ENCODE peak calls at places on chromosomes 5 and 9, in eight cellular contexts. T is HepG2, D is Panc1, Q is HCT116, E is GM12878, C is upper lobe of left lung, F is K562, O is GM23338. N is an unnamed sample.

GRCh38 chr9:95073042-95073607 is 244.4 kb downstream of the FANCC start:
- ATAC-seq in T (peak; percentile 47), D (peak; percentile 74), Q (peak; percentile 93), E (no peak), C (no peak), F (peak; percentile 72), O (peak; percentile 93), N (peak; percentile 57)

GRCh38 chr5:122967085-122967484 is 69.4 kb downstream of the PPIC start:
- ATAC-seq in T (no peak), D (no peak), Q (no peak), E (peak; percentile 56), C (no peak), F (no peak), O (no peak), N (no peak)

GRCh38 chr5:2752059-2752874 is 790 bp upstream of the IRX2 start:
- ATAC-seq in T (no peak), D (no peak), Q (no peak), E (no peak), C (peak; percentile 59), F (no peak), O (peak; percentile 11), N (peak; percentile 17)

GRCh38 chr9:129471201-129472019 is 149.5 kb downstream of the C9orf50 start:
- ATAC-seq in T (no peak), D (no peak), Q (peak; percentile 20), E (no peak), C (no peak), F (no peak), O (no peak), N (no peak)

GRCh38 chr5:86244153-86244552 is 373.6 kb upstream of the COX7C start:
- ATAC-seq in T (no peak), D (no peak), Q (no peak), E (no peak), C (no peak), F (no peak), O (no peak), N (no peak)

GRCh38 chr5:134590992-134591659 is 41.5 kb downstream of the SAR1B start:
- ATAC-seq in T (peak; percentile 47), D (no peak), Q (peak; percentile 78), E (peak; percentile 5), C (no peak), F (no peak), O (no peak), N (no peak)

GRCh38 chr9:131394464-131395026 is 659 bp downstream of the PRRC2B start:
- ATAC-seq in T (peak; percentile 33), D (peak; percentile 44), Q (peak; percentile 31), E (peak; percentile 47), C (peak; percentile 69), F (peak; percentile 70), O (peak; percentile 6), N (peak; percentile 54)

GRCh38 chr5:94440015-94440414 is 178.4 kb downstream of the KIAA0825 start:
- ATAC-seq in T (no peak), D (no peak), Q (no peak), E (no peak), C (no peak), F (no peak), O (no peak), N (no peak)

GRCh38 chr9:16197578-16198370 is 644.9 kb downstream of the CCDC171 start:
- ATAC-seq in T (no peak), D (no peak), Q (no peak), E (no peak), C (no peak), F (no peak), O (no peak), N (no peak)

GRCh38 chr9:97962575-97962974 is 20.6 kb upstream of the ANP32B start:
- ATAC-seq in T (no peak), D (no peak), Q (no peak), E (no peak), C (no peak), F (no peak), O (no peak), N (no peak)

GRCh38 chr5:93721511-93721910 is 19.9 kb downstream of the POU5F2 start:
- ATAC-seq in T (no peak), D (no peak), Q (no peak), E (no peak), C (no peak), F (no peak), O (no peak), N (no peak)

GRCh38 chr5:9265391-9266287 is 280.2 kb downstream of the SEMA5A start:
- ATAC-seq in T (peak; percentile 35), D (no peak), Q (no peak), E (no peak), C (peak; percentile 94), F (no peak), O (peak; percentile 98), N (peak; percentile 50)

GRCh38 chr5:43649256-43649655 is 46.3 kb downstream of the NNT start:
- ATAC-seq in T (no peak), D (no peak), Q (no peak), E (no peak), C (peak; percentile 52), F (no peak), O (no peak), N (no peak)

GRCh38 chr5:122311888-122312669 is at the start of gene SNCAIP:
- ATAC-seq in T (peak; percentile 96), D (peak; percentile 91), Q (peak; percentile 86), E (peak; percentile 56), C (peak; percentile 83), F (peak; percentile 81), O (peak; percentile 83), N (peak; percentile 83)

GRCh38 chr5:72125271-72125670 is 18.0 kb downstream of the MAP1B start:
- ATAC-seq in T (no peak), D (no peak), Q (no peak), E (no peak), C (no peak), F (no peak), O (no peak), N (no peak)

GRCh38 chr5:138563340-138564118 is 11.7 kb downstream of the HSPA9 start:
- ATAC-seq in T (no peak), D (no peak), Q (no peak), E (no peak), C (no peak), F (peak; percentile 12), O (no peak), N (no peak)

GRCh38 chr5:138568061-138568824 is 7.0 kb downstream of the HSPA9 start:
- ATAC-seq in T (peak; percentile 13), D (peak; percentile 32), Q (no peak), E (peak; percentile 16), C (no peak), F (no peak), O (no peak), N (no peak)

GRCh38 chr5:138564242-138564641 is 11.0 kb downstream of the HSPA9 start:
- ATAC-seq in T (no peak), D (no peak), Q (no peak), E (no peak), C (no peak), F (peak; percentile 2), O (no peak), N (no peak)

GRCh38 chr5:138566792-138567191 is 8.4 kb downstream of the HSPA9 start:
- ATAC-seq in T (peak; percentile 18), D (no peak), Q (no peak), E (no peak), C (no peak), F (no peak), O (no peak), N (no peak)

GRCh38 chr5:138565100-138565821 is 9.9 kb downstream of the HSPA9 start:
- ATAC-seq in T (no peak), D (no peak), Q (no peak), E (peak; percentile 56), C (no peak), F (no peak), O (no peak), N (no peak)
- H3K27ac ChIP-seq in T (no peak overlapping the region), D (no peak overlapping the region), Q (no peak overlapping the region), E (no peak overlapping the region), C (no peak overlapping the region), F (no peak overlapping the region), O (no peak overlapping the region), N (no peak overlapping the region)

GRCh38 chr9:93464876-93465275 is 11.5 kb upstream of the FAM120AOS start:
- ATAC-seq in T (no peak), D (no peak), Q (no peak), E (no peak), C (no peak), F (peak; percentile 61), O (peak; percentile 59), N (no peak)

GRCh38 chr9:93464395-93464794 is 11.0 kb upstream of the FAM120AOS start:
- ATAC-seq in T (no peak), D (no peak), Q (no peak), E (peak; percentile 69), C (peak; percentile 23), F (peak; percentile 17), O (no peak), N (no peak)

GRCh38 chr9:93466416-93467061 is 13.2 kb upstream of the FAM120AOS start:
- ATAC-seq in T (peak; percentile 64), D (peak; percentile 48), Q (no peak), E (peak; percentile 9), C (no peak), F (peak; percentile 21), O (peak; percentile 42), N (no peak)

GRCh38 chr9:93467062-93467416 is 13.7 kb upstream of the FAM120AOS start:
- ATAC-seq in T (peak; percentile 22), D (no peak), Q (no peak), E (peak; percentile 24), C (no peak), F (peak; percentile 20), O (no peak), N (no peak)

GRCh38 chr9:93465853-93466252 is 12.5 kb upstream of the FAM120AOS start:
- ATAC-seq in T (peak; percentile 22), D (peak; percentile 69), Q (no peak), E (no peak), C (no peak), F (peak; percentile 13), O (no peak), N (no peak)
- TF ChIP-seq POLR2AphosphoS5 in T (no peak), D (no peak), Q (no peak), E (no peak), C (no peak), F (no peak), O (no peak), N (no peak)

DNA sequence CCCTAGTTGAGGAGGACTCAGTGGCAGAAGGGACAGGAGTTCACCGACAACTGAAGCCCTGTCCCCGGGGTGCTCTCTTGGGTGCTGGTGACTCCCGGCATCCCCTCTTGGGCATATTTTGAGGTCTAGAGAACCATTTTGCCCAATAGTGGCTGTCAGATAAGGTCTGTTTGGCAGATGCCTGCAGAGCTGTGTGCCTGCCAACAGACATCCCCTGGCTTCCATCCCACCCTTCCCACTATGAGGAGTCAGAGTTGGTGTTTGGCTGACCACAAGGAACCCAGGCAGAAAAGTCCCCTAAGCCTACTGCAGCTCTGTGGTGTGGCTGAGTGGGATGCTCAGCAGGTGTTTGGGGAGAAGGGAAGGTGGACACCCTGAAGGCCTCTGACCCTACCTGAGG is 207.0 kb downstream of the AUH start:
- ATAC-seq in T (no peak), D (no peak), Q (no peak), E (no peak), C (no peak), F (no peak), O (no peak), N (no peak)
- H3K4me1 ChIP-seq in T (peaks cover 5% of the 10 kb centered on the region), D (no peaks in the 10 kb centered on the region), Q (no peaks in the 10 kb centered on the region), E (peaks cover 17% of the 10 kb centered on the region), C (peaks cover 12% of the 10 kb centered on the region), F (no peaks in the 10 kb centered on the region), O (no peaks in the 10 kb centered on the region), N (peaks cover 4% of the 10 kb centered on the region)

DNA sequence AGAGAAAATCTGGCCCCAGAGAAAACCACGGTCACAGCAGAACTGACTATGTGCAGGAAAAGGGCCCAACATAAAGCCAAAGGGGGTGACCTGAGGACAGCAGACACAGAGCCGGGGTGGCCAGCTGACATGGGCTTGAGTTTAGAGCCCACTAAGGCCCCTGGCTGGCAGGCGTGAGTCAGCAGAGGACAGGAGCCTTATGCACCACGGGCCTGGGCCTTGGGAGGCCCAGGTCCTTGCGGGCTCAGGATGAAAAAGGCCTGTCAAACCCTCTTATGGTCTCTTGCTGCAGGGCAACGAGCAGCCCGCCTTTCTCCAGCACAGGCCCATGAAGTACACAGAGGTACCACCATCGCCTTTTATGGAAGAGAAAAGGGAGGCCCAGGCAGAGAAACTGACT is 19.7 kb downstream of the STK10 start:
- ATAC-seq in T (no peak), D (no peak), Q (no peak), E (no peak), C (no peak), F (peak; percentile 19), O (peak; percentile 20), N (no peak)
- H3K27ac ChIP-seq in T (no peak overlapping the region), D (no peak overlapping the region), Q (no peak overlapping the region), E (no peak overlapping the region), C (peak overlapping the region; percentile 79), F (no peak overlapping the region), O (no peak overlapping the region), N (peak overlapping the region; percentile 66)

N was measured in gastroesophageal sphincter.